ENCODE peak calls at places on chromosomes 7 and 10, in eight cellular contexts. Z, S, Q, E, X, F, Y and N are unnamed samples.

GRCh38 chr7:91434821-91435220 is 170.6 kb downstream of the FZD1 start:
- DNase-seq in S (no peak), X (no peak), Q (no peak), F (no peak), Y (no peak), E (peak; percentile 21), Z (no peak), N (no peak)

GRCh38 chr7:20778063-20778721 is 8.5 kb downstream of the SP8 start:
- DNase-seq in Y (peak; percentile 65), E (no peak), Q (no peak), Z (no peak), F (no peak), X (peak; percentile 84), S (no peak), N (peak; percentile 85)

GRCh38 chr7:94908204-94909022 is 1.0 kb downstream of the PPP1R9A start:
- DNase-seq in Z (no peak), F (peak; percentile 69), S (no peak), E (peak; percentile 2), Y (peak; percentile 29), X (peak; percentile 86), Q (no peak), N (peak; percentile 76)

GRCh38 chr10:108421256-108421655 is 1256.8 kb upstream of the SORCS1 start:
- DNase-seq in Y (no peak), F (no peak), X (no peak), E (no peak), Q (no peak), S (no peak), Z (no peak), N (no peak)

GRCh38 chr7:79386688-79387422 is 66.6 kb downstream of the MAGI2 start:
- DNase-seq in X (no peak), E (peak; percentile 82), Q (no peak), Z (no peak), S (no peak), F (no peak), Y (peak; percentile 4), N (no peak)

GRCh38 chr7:33597181-33597580 is 308.2 kb upstream of the BMPER start:
- DNase-seq in F (no peak), E (no peak), Z (no peak), Q (no peak), X (no peak), Y (no peak), S (no peak), N (no peak)

GRCh38 chr7:1028044-1028770 is 16.1 kb upstream of the GPR146 start:
- DNase-seq in S (peak; percentile 92), Q (peak; percentile 35), Y (peak; percentile 93), X (peak; percentile 93), F (peak; percentile 93), E (peak; percentile 81), Z (peak; percentile 57), N (peak; percentile 88)

GRCh38 chr7:151851160-151851751 is 25.7 kb downstream of the PRKAG2 start:
- DNase-seq in S (peak; percentile 67), F (peak; percentile 83), X (no peak), Q (no peak), Y (no peak), E (peak; percentile 21), Z (no peak), N (no peak)

GRCh38 chr7:91564101-91564500 is 299.9 kb downstream of the FZD1 start:
- DNase-seq in Z (no peak), E (no peak), S (no peak), X (no peak), Y (no peak), F (no peak), Q (no peak), N (no peak)